ENCODE peak calls at places on chromosomes 16 and 17, in seven cellular contexts. D is tibial artery, Q is globus pallidus, C is HuH-7.5, I is SK-N-SH, G is GOT3, J is Peyer's patch. Y is an unnamed sample.

GRCh38 chr17:61645898-61646297 is 54.9 kb upstream of the NACA2 start:
- DNase-seq in J (no peak), D (no peak), C (no peak), G (no peak), Q (no peak), I (no peak), Y (no peak)

GRCh38 chr17:69943058-69943457 is 132.0 kb upstream of the KCNJ16 start:
- DNase-seq in D (no peak), I (no peak), G (no peak), Q (no peak), C (no peak), J (no peak), Y (no peak)

GRCh38 chr17:38730526-38731379 is 612 bp downstream of the CISD3 start:
- DNase-seq in I (peak; percentile 80), Q (no peak), C (peak; percentile 69), G (no peak), J (peak; percentile 42), D (peak; percentile 91), Y (peak; percentile 48)

GRCh38 chr16:82293671-82294070 is 123.6 kb upstream of the MPHOSPH6 start:
- DNase-seq in D (no peak), G (no peak), Q (no peak), J (no peak), I (no peak), C (no peak), Y (no peak)

GRCh38 chr16:14329727-14330363 is 258.7 kb downstream of the MRTFB start:
- DNase-seq in C (no peak), G (no peak), D (no peak), Q (no peak), J (no peak), I (no peak), Y (no peak)

GRCh38 chr17:45841098-45841497 is 3.6 kb upstream of the SPPL2C start:
- DNase-seq in G (no peak), D (no peak), Q (no peak), J (no peak), C (no peak), I (no peak), Y (no peak)

GRCh38 chr16:84368327-84368996 is at the start of gene ATP2C2:
- DNase-seq in G (no peak), C (peak; percentile 46), D (no peak), Q (no peak), I (peak; percentile 38), J (no peak), Y (no peak)

GRCh38 chr16:64687089-64687488 is 434.8 kb downstream of the CDH11 start:
- DNase-seq in D (no peak), Q (no peak), G (no peak), I (no peak), C (no peak), J (no peak), Y (no peak)

GRCh38 chr16:58048914-58049696 is 23.6 kb downstream of the MMP15 start:
- DNase-seq in Q (no peak), C (no peak), J (no peak), I (no peak), D (no peak), G (no peak), Y (peak; percentile 48)

GRCh38 chr16:23132921-23133532 is 16.2 kb downstream of the USP31 start:
- DNase-seq in I (no peak), C (no peak), D (no peak), G (no peak), Q (peak; percentile 57), J (no peak), Y (no peak)

GRCh38 chr16:65846210-65846602 is 520.3 kb upstream of the CDH5 start:
- DNase-seq in Q (no peak), J (no peak), G (no peak), I (no peak), C (no peak), D (no peak), Y (no peak)

GRCh38 chr16:1543085-1543896 is 9.8 kb downstream of the TMEM204 start:
- DNase-seq in C (peak; percentile 63), J (peak; percentile 76), D (peak; percentile 83), I (peak; percentile 64), G (no peak), Q (peak; percentile 37), Y (peak; percentile 76)

GRCh38 chr17:43559161-43559816 is 13.1 kb upstream of the ETV4 start:
- DNase-seq in J (no peak), G (no peak), D (no peak), Q (no peak), I (no peak), C (no peak), Y (no peak)

GRCh38 chr17:18951941-18952842 is at the start of gene SLC5A10:
- DNase-seq in Q (no peak), J (no peak), I (no peak), D (no peak), C (no peak), G (no peak), Y (no peak)

GRCh38 chr16:54522596-54522995 is 236.0 kb upstream of the IRX3 start:
- DNase-seq in J (no peak), C (no peak), I (no peak), Q (no peak), G (no peak), D (no peak), Y (peak; percentile 16)

GRCh38 chr17:17703608-17703919 is 22.3 kb downstream of the RAI1 start:
- DNase-seq in C (no peak), I (no peak), J (no peak), Q (no peak), D (no peak), G (no peak), Y (no peak)

GRCh38 chr17:51676691-51677487 is 416.5 kb downstream of the UTP18 start:
- DNase-seq in I (no peak), D (no peak), C (no peak), Q (no peak), J (no peak), G (no peak), Y (no peak)

GRCh38 chr17:1208966-1209365 is 29.2 kb upstream of the ABR start:
- DNase-seq in Q (no peak), D (no peak), J (no peak), C (no peak), I (no peak), G (no peak), Y (no peak)

GRCh38 chr17:34366529-34367107 is 3.6 kb upstream of the CCL1 start:
- DNase-seq in I (no peak), G (no peak), D (no peak), J (no peak), C (no peak), Q (no peak), Y (no peak)

GRCh38 chr17:71461504-71462197 is 659.2 kb upstream of the SOX9 start:
- DNase-seq in I (no peak), Q (no peak), C (no peak), J (no peak), D (no peak), G (no peak), Y (no peak)

GRCh38 chr16:31360296-31360695 is 5.3 kb downstream of the ITGAX start:
- DNase-seq in D (no peak), Q (no peak), I (no peak), G (no peak), C (no peak), J (no peak), Y (no peak)

GRCh38 chr16:87560428-87561199 is 41.7 kb upstream of the JPH3 start:
- DNase-seq in G (no peak), D (peak; percentile 87), C (peak; percentile 58), I (peak; percentile 85), J (no peak), Q (no peak), Y (no peak)

GRCh38 chr17:79841369-79842135 is 2.3 kb upstream of the CBX4 start:
- DNase-seq in J (no peak), Q (no peak), C (no peak), I (no peak), D (no peak), G (no peak), Y (no peak)

GRCh38 chr16:138049-138417 is 440 bp downstream of the NPRL3 start:
- DNase-seq in I (peak; percentile 76), G (no peak), J (no peak), C (peak; percentile 37), D (peak; percentile 69), Q (no peak), Y (no peak)

GRCh38 chr16:69197573-69197972 is 10.6 kb downstream of the SNTB2 start:
- DNase-seq in D (no peak), G (no peak), I (no peak), Q (no peak), J (no peak), C (no peak), Y (no peak)